ENCODE peak calls at places on chromosomes 4 and X, in eight cellular contexts. G, N, T, L, J, C, B and Z are unnamed samples. For H3K27me3 and H3K9me3, the result is how much of the 10 kb centered on the place peaks cover.

GRCh38 chr4:54217642-54218486 is 11.2 kb upstream of the PDGFRA start:
- DNase-seq in G (no peak), N (peak), T (peak), L (peak), J (no peak), C (peak), B (peak), Z (peak)

GRCh38 chr4:182808673-182809416 is 108.3 kb downstream of the DCTD start:
- DNase-seq in G (no peak), N (no peak), T (peak), L (no peak), J (no peak), C (peak), B (no peak), Z (peak)

GRCh38 chr4:176833416-176833815 is 40.7 kb upstream of the VEGFC start:
- DNase-seq in G (no peak), N (no peak), T (no peak), L (no peak), J (no peak), C (no peak), B (peak), Z (no peak)

GRCh38 chrX:78517124-78517523 is 142.0 kb downstream of the RTL3 start:
- DNase-seq in G (no peak), N (no peak), T (peak), L (no peak), J (no peak), C (peak), B (no peak), Z (peak)

GRCh38 chr4:40769266-40769665 is 19.5 kb downstream of the NSUN7 start:
- DNase-seq in G (no peak), N (no peak), T (no peak), L (no peak), J (no peak), C (peak), B (no peak), Z (no peak)

GRCh38 chrX:99722094-99722493 is 688.0 kb downstream of the PCDH19 start:
- DNase-seq in G (no peak), N (no peak), T (no peak), L (no peak), J (no peak), C (no peak), B (no peak), Z (no peak)

GRCh38 chr4:55018521-55018920 is 106.9 kb downstream of the KDR start:
- DNase-seq in G (no peak), N (no peak), T (no peak), L (no peak), J (no peak), C (no peak), B (no peak), Z (no peak)

GRCh38 chr4:145881991-145882390 is 56.6 kb downstream of the ZNF827 start:
- DNase-seq in G (no peak), N (no peak), T (no peak), L (no peak), J (no peak), C (no peak), B (no peak), Z (no peak)

GRCh38 chr4:89069481-89069880 is 12.5 kb upstream of the FAM13A start:
- DNase-seq in G (no peak), N (no peak), T (no peak), L (no peak), J (no peak), C (no peak), B (no peak), Z (no peak)

GRCh38 chr4:89358935-89359364 is 51.4 kb upstream of the GPRIN3 start:
- DNase-seq in G (no peak), N (no peak), T (no peak), L (no peak), J (no peak), C (peak), B (no peak), Z (no peak)

GRCh38 chrX:140507982-140508305 is 3.1 kb upstream of the SOX3 start:
- DNase-seq in G (no peak), N (no peak), T (no peak), L (no peak), J (no peak), C (no peak), B (peak), Z (no peak)

GRCh38 chr4:69830529-69831269 is 29.2 kb downstream of the SULT1E1 start:
- DNase-seq in G (no peak), N (no peak), T (no peak), L (no peak), J (no peak), C (peak), B (no peak), Z (no peak)

GRCh38 chr4:127470290-127470809 is 162.4 kb upstream of the INTU start:
- DNase-seq in G (no peak), N (no peak), T (no peak), L (no peak), J (no peak), C (no peak), B (no peak), Z (no peak)

GRCh38 chr4:184460495-184461285 is 13.7 kb downstream of the IRF2 start:
- DNase-seq in G (no peak), N (no peak), T (no peak), L (no peak), J (no peak), C (no peak), B (no peak), Z (no peak)

GRCh38 chr4:22356996-22357596 is 158.8 kb downstream of the ADGRA3 start:
- DNase-seq in G (no peak), N (peak), T (no peak), L (no peak), J (no peak), C (peak), B (no peak), Z (no peak)

GRCh38 chrX:67543818-67544217 is at the start of gene AR:
- DNase-seq in G (peak), N (no peak), T (no peak), L (peak), J (peak), C (peak), B (peak), Z (no peak)

GRCh38 chrX:98067611-98068010 is 1183.9 kb downstream of the RPA4 start:
- DNase-seq in G (no peak), N (no peak), T (no peak), L (no peak), J (no peak), C (peak), B (no peak), Z (no peak)

GRCh38 chrX:49003696-49004095 is 1.6 kb upstream of the GRIPAP1 start:
- DNase-seq in G (no peak), N (no peak), T (no peak), L (no peak), J (no peak), C (no peak), B (no peak), Z (no peak)

GRCh38 chrX:137354851-137355250 is 211.1 kb upstream of the ZIC3 start:
- DNase-seq in G (no peak), N (no peak), T (no peak), L (no peak), J (no peak), C (no peak), B (no peak), Z (no peak)

DNA sequence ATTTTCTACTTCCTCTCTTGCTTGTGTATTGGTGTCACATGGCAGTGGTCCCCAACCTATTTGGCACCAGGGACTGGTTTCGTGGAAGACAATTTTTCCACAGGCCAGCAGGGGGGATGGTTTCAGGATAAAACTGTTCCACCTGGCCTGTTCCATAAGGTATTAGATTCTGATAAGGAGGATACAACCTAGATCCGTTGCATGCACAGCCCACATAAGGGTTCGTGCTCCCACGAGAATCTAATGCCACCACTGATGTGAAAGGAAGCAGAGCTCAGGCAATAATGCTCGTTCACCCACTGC is 38.3 kb downstream of the SEC31A start:
- DNase-seq in G (no peak), N (peak), T (no peak), L (no peak), J (no peak), C (no peak), B (peak), Z (no peak)
- H3K27me3 ChIP-seq in G (under half), N (under half), T (under half), L (under half), J (under half), C (under half), B (under half), Z (under half)

GRCh38 chr4:84497220-84497834 is 1.8 kb downstream of the NKX6-1 start:
- DNase-seq in G (no peak), N (no peak), T (no peak), L (no peak), J (no peak), C (peak), B (peak), Z (no peak)
- H3K9me3 ChIP-seq in G (under half), N (under half), T (under half), L (under half), J (under half), C (under half), B (under half), Z (under half)

DNA sequence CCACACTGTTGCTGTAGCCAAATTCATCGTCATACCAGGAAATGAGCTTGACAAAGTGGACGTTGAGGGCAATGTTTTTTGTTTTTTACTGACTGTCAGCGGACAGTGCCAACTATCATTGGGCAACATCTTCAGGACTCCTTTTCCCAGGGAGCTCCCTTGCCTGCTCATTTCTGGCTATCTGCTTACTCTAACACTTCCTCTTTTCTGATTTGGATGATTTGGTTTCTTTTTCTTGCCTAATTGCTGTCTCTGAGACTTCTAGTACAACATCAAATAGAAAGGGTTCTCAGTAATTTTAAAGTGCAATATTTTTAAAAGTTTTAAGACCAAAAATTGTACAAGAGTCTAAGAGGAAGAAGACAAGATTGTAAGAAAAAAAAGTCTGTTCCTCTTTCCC is 92.0 kb upstream of the KLHL4 start:
- DNase-seq in G (no peak), N (no peak), T (no peak), L (no peak), J (no peak), C (no peak), B (no peak), Z (no peak)
- H3K27me3 ChIP-seq in G (under half), N (under half), T (under half), L (under half), J (under half), C (under half), B (under half), Z (under half)

GRCh38 chrX:146243071-146243470 is 425.4 kb downstream of the SLITRK2 start:
- DNase-seq in G (no peak), N (no peak), T (no peak), L (no peak), J (no peak), C (no peak), B (no peak), Z (no peak)
- H3K9me3 ChIP-seq in G (under half), N (under half), T (under half), L (under half), J (under half), C (under half), B (under half), Z (under half)

DNA sequence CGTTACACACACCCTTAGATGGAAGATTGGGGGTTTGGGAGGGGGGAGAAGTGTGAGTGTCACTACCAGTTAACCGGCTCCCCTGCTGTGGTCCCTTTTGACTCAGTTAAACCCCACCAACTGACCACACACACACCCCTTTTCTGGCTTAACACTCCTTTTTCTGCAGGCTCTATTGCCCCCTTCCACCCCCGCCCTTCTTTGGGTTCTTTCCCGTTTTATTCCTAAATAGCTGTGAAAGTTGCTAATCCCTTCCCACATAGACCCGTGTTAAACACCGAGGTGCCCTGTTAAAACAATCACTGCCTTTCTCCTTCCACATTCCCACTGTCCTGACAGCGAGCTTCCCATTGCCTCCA is 3.7 kb upstream of the NR3C2 start:
- DNase-seq in G (no peak), N (no peak), T (no peak), L (no peak), J (no peak), C (no peak), B (peak), Z (no peak)
- H3K27me3 ChIP-seq in G (under half), N (under half), T (under half), L (under half), J (under half), C (under half), B (half or more), Z (under half)

DNA sequence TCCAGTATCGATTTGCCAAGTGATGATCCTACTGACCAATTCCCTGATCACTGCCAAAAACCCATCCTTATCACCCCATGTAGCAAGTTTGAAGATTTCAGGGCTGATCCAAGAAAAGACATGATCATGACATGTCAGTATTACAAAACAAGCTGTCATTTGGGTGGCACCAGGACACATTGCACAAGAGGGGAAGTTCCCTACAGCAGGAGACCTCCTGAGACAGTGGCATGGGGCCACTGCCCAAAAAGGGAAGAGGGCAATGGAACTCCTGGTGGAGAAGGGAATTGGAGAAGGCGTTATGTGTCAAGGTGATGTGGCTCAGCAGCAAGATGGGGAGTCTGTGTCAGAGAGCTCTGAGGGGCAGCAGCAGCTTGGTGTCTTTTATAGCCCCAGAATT is 43.4 kb downstream of the ZNF182 start:
- DNase-seq in G (no peak), N (no peak), T (no peak), L (no peak), J (no peak), C (no peak), B (no peak), Z (no peak)
- H3K9me3 ChIP-seq in G (under half), N (under half), T (under half), L (under half), J (under half), C (under half), B (under half), Z (under half)

GRCh38 chr4:57074753-57075152 is 35.4 kb downstream of the IGFBP7 start:
- DNase-seq in G (no peak), N (no peak), T (no peak), L (no peak), J (no peak), C (peak), B (no peak), Z (no peak)

GRCh38 chr4:57078685-57079521 is 31.3 kb downstream of the IGFBP7 start:
- DNase-seq in G (no peak), N (no peak), T (no peak), L (no peak), J (no peak), C (peak), B (peak), Z (no peak)

GRCh38 chr4:57077550-57078311 is 32.5 kb downstream of the IGFBP7 start:
- DNase-seq in G (no peak), N (no peak), T (no peak), L (no peak), J (no peak), C (peak), B (no peak), Z (no peak)

GRCh38 chr4:57075353-57075752 is 34.8 kb downstream of the IGFBP7 start:
- DNase-seq in G (no peak), N (no peak), T (no peak), L (no peak), J (no peak), C (no peak), B (no peak), Z (no peak)

GRCh38 chr4:57076646-57077045 is 33.5 kb downstream of the IGFBP7 start:
- DNase-seq in G (no peak), N (no peak), T (no peak), L (no peak), J (no peak), C (no peak), B (no peak), Z (no peak)
- H3K27me3 ChIP-seq in G (under half), N (under half), T (under half), L (under half), J (under half), C (under half), B (under half), Z (under half)